ENCODE peak calls at places on chromosomes 1 and 21, in six cellular contexts. E, T, W, D, I and H are unnamed samples.

GRCh38 chr1:24308365-24309015 is 10.7 kb upstream of the GRHL3 start:
- DNase-seq in E (no peak), T (no peak), W (no peak), D (no peak), I (peak; percentile 39), H (no peak)

GRCh38 chr1:19765623-19766022 is 34.1 kb downstream of the TMCO4 start:
- DNase-seq in E (peak; percentile 41), T (no peak), W (peak; percentile 95), D (no peak), I (peak; percentile 97), H (peak; percentile 27)

GRCh38 chr1:246043556-246043955 is 463.5 kb downstream of the SMYD3 start:
- DNase-seq in E (no peak), T (no peak), W (peak; percentile 17), D (no peak), I (no peak), H (no peak)

GRCh38 chr1:42680921-42681683 is 1.1 kb upstream of the YBX1 start:
- DNase-seq in E (peak; percentile 76), T (no peak), W (peak; percentile 42), D (no peak), I (peak; percentile 12), H (no peak)

GRCh38 chr21:45376459-45377324 is 28.3 kb upstream of the COL18A1 start:
- DNase-seq in E (no peak), T (no peak), W (no peak), D (peak; percentile 55), I (peak; percentile 49), H (no peak)

GRCh38 chr1:36151845-36152203 is 2.5 kb upstream of the TRAPPC3 start:
- DNase-seq in E (no peak), T (peak; percentile 43), W (no peak), D (peak; percentile 63), I (no peak), H (peak; percentile 33)

GRCh38 chr1:20153000-20153418 is 13.9 kb downstream of the PLA2G2F start:
- DNase-seq in E (peak; percentile 57), T (no peak), W (peak; percentile 33), D (peak; percentile 76), I (peak; percentile 55), H (no peak)

GRCh38 chr1:59333626-59334277 is 36.9 kb downstream of the FGGY start:
- DNase-seq in E (no peak), T (no peak), W (no peak), D (no peak), I (no peak), H (no peak)

GRCh38 chr1:196558424-196558823 is 49.8 kb downstream of the KCNT2 start:
- DNase-seq in E (peak; percentile 6), T (no peak), W (peak; percentile 73), D (no peak), I (peak; percentile 66), H (no peak)

GRCh38 chr21:27362249-27362648 is 395.4 kb upstream of the ADAMTS5 start:
- DNase-seq in E (no peak), T (no peak), W (no peak), D (no peak), I (no peak), H (no peak)

GRCh38 chr1:180540697-180541594 is 17.8 kb upstream of the OVAAL start:
- DNase-seq in E (peak; percentile 26), T (no peak), W (peak; percentile 58), D (no peak), I (peak; percentile 77), H (no peak)

GRCh38 chr1:21294266-21295058 is 4.2 kb upstream of the ECE1 start:
- DNase-seq in E (no peak), T (peak; percentile 75), W (no peak), D (no peak), I (no peak), H (peak; percentile 81)

GRCh38 chr1:45974541-45975269 is 157.7 kb downstream of the PIK3R3 start:
- DNase-seq in E (no peak), T (no peak), W (no peak), D (no peak), I (no peak), H (no peak)

GRCh38 chr1:53517109-53517508 is 57.9 kb downstream of the DMRTB1 start:
- DNase-seq in E (no peak), T (no peak), W (no peak), D (no peak), I (no peak), H (no peak)

GRCh38 chr1:22500476-22500875 is 48.8 kb downstream of the ZBTB40 start:
- DNase-seq in E (no peak), T (no peak), W (peak; percentile 92), D (peak; percentile 55), I (peak; percentile 10), H (no peak)

GRCh38 chr1:212791261-212791675 is 309 bp downstream of the NSL1 start:
- DNase-seq in E (no peak), T (no peak), W (no peak), D (no peak), I (peak; percentile 85), H (no peak)

GRCh38 chr1:205447457-205448415 is 8.1 kb downstream of the BLACAT1 start:
- DNase-seq in E (no peak), T (no peak), W (no peak), D (no peak), I (no peak), H (no peak)